ENCODE peak calls at places on chromosomes 16 and 17, in seven cellular contexts. One of them, this sample, is unnamed.
A peak's percentile ranks its signal among the peaks of the same experiment; 100 is the strongest.

GRCh38 chr16:86576591-86577313 is 1.6 kb upstream of the FOXL1 start:
- DNase-seq in AG20443: no peak
- DNase-seq in naive thymus-derived CD8-positive, alpha-beta T cell: no peak
- DNase-seq in stimulated activated CD4-positive, alpha-beta T cell treated with anti-CD3 and anti-CD28 coated beads, TNF-alpha, amount 100 ng/mL, for 4 hours: no peak
- DNase-seq in nephron progenitor cell: peak; percentile 52
- DNase-seq in activated naive CD4-positive, alpha-beta T cell treated with anti-CD3 and anti-CD28 coated beads for 36 hours: no peak
- DNase-seq in amniotic stem cell: no peak
- DNase-seq in this sample: no peak

GRCh38 chr16:8655184-8655717 is 19.2 kb upstream of the ABAT start:
- DNase-seq in AG20443: peak; percentile 32
- DNase-seq in naive thymus-derived CD8-positive, alpha-beta T cell: peak; percentile 5
- DNase-seq in stimulated activated CD4-positive, alpha-beta T cell treated with anti-CD3 and anti-CD28 coated beads, TNF-alpha, amount 100 ng/mL, for 4 hours: no peak
- DNase-seq in nephron progenitor cell: peak; percentile 20
- DNase-seq in activated naive CD4-positive, alpha-beta T cell treated with anti-CD3 and anti-CD28 coated beads for 36 hours: peak; percentile 66
- DNase-seq in amniotic stem cell: no peak
- DNase-seq in this sample: peak; percentile 56

GRCh38 chr17:54172654-54173316 is 350.1 kb downstream of the KIF2B start:
- DNase-seq in AG20443: no peak
- DNase-seq in naive thymus-derived CD8-positive, alpha-beta T cell: no peak
- DNase-seq in stimulated activated CD4-positive, alpha-beta T cell treated with anti-CD3 and anti-CD28 coated beads, TNF-alpha, amount 100 ng/mL, for 4 hours: no peak
- DNase-seq in nephron progenitor cell: peak; percentile 13
- DNase-seq in activated naive CD4-positive, alpha-beta T cell treated with anti-CD3 and anti-CD28 coated beads for 36 hours: peak; percentile 18
- DNase-seq in amniotic stem cell: no peak
- DNase-seq in this sample: no peak

GRCh38 chr17:69608114-69608513 is 193.6 kb downstream of the MAP2K6 start:
- DNase-seq in AG20443: no peak
- DNase-seq in naive thymus-derived CD8-positive, alpha-beta T cell: no peak
- DNase-seq in stimulated activated CD4-positive, alpha-beta T cell treated with anti-CD3 and anti-CD28 coated beads, TNF-alpha, amount 100 ng/mL, for 4 hours: no peak
- DNase-seq in nephron progenitor cell: no peak
- DNase-seq in activated naive CD4-positive, alpha-beta T cell treated with anti-CD3 and anti-CD28 coated beads for 36 hours: no peak
- DNase-seq in amniotic stem cell: no peak
- DNase-seq in this sample: no peak

GRCh38 chr16:69787883-69788282 is 25.8 kb downstream of the WWP2 start:
- DNase-seq in AG20443: no peak
- DNase-seq in naive thymus-derived CD8-positive, alpha-beta T cell: no peak
- DNase-seq in stimulated activated CD4-positive, alpha-beta T cell treated with anti-CD3 and anti-CD28 coated beads, TNF-alpha, amount 100 ng/mL, for 4 hours: no peak
- DNase-seq in nephron progenitor cell: no peak
- DNase-seq in activated naive CD4-positive, alpha-beta T cell treated with anti-CD3 and anti-CD28 coated beads for 36 hours: no peak
- DNase-seq in amniotic stem cell: no peak
- DNase-seq in this sample: no peak

GRCh38 chr17:33292981-33293867 is at the start of gene ASIC2:
- DNase-seq in AG20443: peak; percentile 53
- DNase-seq in naive thymus-derived CD8-positive, alpha-beta T cell: no peak
- DNase-seq in stimulated activated CD4-positive, alpha-beta T cell treated with anti-CD3 and anti-CD28 coated beads, TNF-alpha, amount 100 ng/mL, for 4 hours: no peak
- DNase-seq in nephron progenitor cell: peak; percentile 69
- DNase-seq in activated naive CD4-positive, alpha-beta T cell treated with anti-CD3 and anti-CD28 coated beads for 36 hours: no peak
- DNase-seq in amniotic stem cell: no peak
- DNase-seq in this sample: peak; percentile 5

GRCh38 chr17:39677581-39678339 is 9.5 kb downstream of the PNMT start:
- DNase-seq in AG20443: no peak
- DNase-seq in naive thymus-derived CD8-positive, alpha-beta T cell: no peak
- DNase-seq in stimulated activated CD4-positive, alpha-beta T cell treated with anti-CD3 and anti-CD28 coated beads, TNF-alpha, amount 100 ng/mL, for 4 hours: no peak
- DNase-seq in nephron progenitor cell: no peak
- DNase-seq in activated naive CD4-positive, alpha-beta T cell treated with anti-CD3 and anti-CD28 coated beads for 36 hours: no peak
- DNase-seq in amniotic stem cell: no peak
- DNase-seq in this sample: no peak

GRCh38 chr16:57683599-57684545 is 10.7 kb upstream of the DRC7 start:
- DNase-seq in AG20443: no peak
- DNase-seq in naive thymus-derived CD8-positive, alpha-beta T cell: no peak
- DNase-seq in stimulated activated CD4-positive, alpha-beta T cell treated with anti-CD3 and anti-CD28 coated beads, TNF-alpha, amount 100 ng/mL, for 4 hours: no peak
- DNase-seq in nephron progenitor cell: no peak
- DNase-seq in activated naive CD4-positive, alpha-beta T cell treated with anti-CD3 and anti-CD28 coated beads for 36 hours: no peak
- DNase-seq in amniotic stem cell: no peak
- DNase-seq in this sample: no peak

GRCh38 chr16:81694494-81695285 is 84.4 kb upstream of the PLCG2 start:
- DNase-seq in AG20443: no peak
- DNase-seq in naive thymus-derived CD8-positive, alpha-beta T cell: no peak
- DNase-seq in stimulated activated CD4-positive, alpha-beta T cell treated with anti-CD3 and anti-CD28 coated beads, TNF-alpha, amount 100 ng/mL, for 4 hours: no peak
- DNase-seq in nephron progenitor cell: no peak
- DNase-seq in activated naive CD4-positive, alpha-beta T cell treated with anti-CD3 and anti-CD28 coated beads for 36 hours: no peak
- DNase-seq in amniotic stem cell: no peak
- DNase-seq in this sample: no peak

GRCh38 chr16:86772671-86773338 is 194.5 kb downstream of the FOXL1 start:
- DNase-seq in AG20443: peak; percentile 90
- DNase-seq in naive thymus-derived CD8-positive, alpha-beta T cell: no peak
- DNase-seq in stimulated activated CD4-positive, alpha-beta T cell treated with anti-CD3 and anti-CD28 coated beads, TNF-alpha, amount 100 ng/mL, for 4 hours: no peak
- DNase-seq in nephron progenitor cell: peak; percentile 54
- DNase-seq in activated naive CD4-positive, alpha-beta T cell treated with anti-CD3 and anti-CD28 coated beads for 36 hours: no peak
- DNase-seq in amniotic stem cell: peak; percentile 72
- DNase-seq in this sample: no peak

GRCh38 chr17:56284501-56284900 is 131.2 kb downstream of the ANKFN1 start:
- DNase-seq in AG20443: no peak
- DNase-seq in naive thymus-derived CD8-positive, alpha-beta T cell: no peak
- DNase-seq in stimulated activated CD4-positive, alpha-beta T cell treated with anti-CD3 and anti-CD28 coated beads, TNF-alpha, amount 100 ng/mL, for 4 hours: no peak
- DNase-seq in nephron progenitor cell: no peak
- DNase-seq in activated naive CD4-positive, alpha-beta T cell treated with anti-CD3 and anti-CD28 coated beads for 36 hours: no peak
- DNase-seq in amniotic stem cell: no peak
- DNase-seq in this sample: no peak

GRCh38 chr16:9465150-9465549 is 373.7 kb downstream of the HAPSTR1 start:
- DNase-seq in AG20443: no peak
- DNase-seq in naive thymus-derived CD8-positive, alpha-beta T cell: no peak
- DNase-seq in stimulated activated CD4-positive, alpha-beta T cell treated with anti-CD3 and anti-CD28 coated beads, TNF-alpha, amount 100 ng/mL, for 4 hours: no peak
- DNase-seq in nephron progenitor cell: no peak
- DNase-seq in activated naive CD4-positive, alpha-beta T cell treated with anti-CD3 and anti-CD28 coated beads for 36 hours: no peak
- DNase-seq in amniotic stem cell: no peak
- DNase-seq in this sample: no peak

GRCh38 chr16:27824006-27824405 is 239.5 kb downstream of the GSG1L start:
- DNase-seq in AG20443: no peak
- DNase-seq in naive thymus-derived CD8-positive, alpha-beta T cell: no peak
- DNase-seq in stimulated activated CD4-positive, alpha-beta T cell treated with anti-CD3 and anti-CD28 coated beads, TNF-alpha, amount 100 ng/mL, for 4 hours: no peak
- DNase-seq in nephron progenitor cell: no peak
- DNase-seq in activated naive CD4-positive, alpha-beta T cell treated with anti-CD3 and anti-CD28 coated beads for 36 hours: no peak
- DNase-seq in amniotic stem cell: no peak
- DNase-seq in this sample: no peak

GRCh38 chr16:68548947-68549346 is 9.9 kb downstream of the ZFP90 start:
- DNase-seq in AG20443: no peak
- DNase-seq in naive thymus-derived CD8-positive, alpha-beta T cell: peak; percentile 83
- DNase-seq in stimulated activated CD4-positive, alpha-beta T cell treated with anti-CD3 and anti-CD28 coated beads, TNF-alpha, amount 100 ng/mL, for 4 hours: no peak
- DNase-seq in nephron progenitor cell: no peak
- DNase-seq in activated naive CD4-positive, alpha-beta T cell treated with anti-CD3 and anti-CD28 coated beads for 36 hours: peak; percentile 51
- DNase-seq in amniotic stem cell: no peak
- DNase-seq in this sample: no peak

GRCh38 chr17:12963505-12963904 is 54.3 kb downstream of the ELAC2 start:
- DNase-seq in AG20443: no peak
- DNase-seq in naive thymus-derived CD8-positive, alpha-beta T cell: no peak
- DNase-seq in stimulated activated CD4-positive, alpha-beta T cell treated with anti-CD3 and anti-CD28 coated beads, TNF-alpha, amount 100 ng/mL, for 4 hours: no peak
- DNase-seq in nephron progenitor cell: no peak
- DNase-seq in activated naive CD4-positive, alpha-beta T cell treated with anti-CD3 and anti-CD28 coated beads for 36 hours: no peak
- DNase-seq in amniotic stem cell: no peak
- DNase-seq in this sample: no peak

GRCh38 chr16:35305476-35305875 is 1846.1 kb downstream of the TP53TG3F start:
- DNase-seq in AG20443: no peak
- DNase-seq in naive thymus-derived CD8-positive, alpha-beta T cell: no peak
- DNase-seq in stimulated activated CD4-positive, alpha-beta T cell treated with anti-CD3 and anti-CD28 coated beads, TNF-alpha, amount 100 ng/mL, for 4 hours: no peak
- DNase-seq in nephron progenitor cell: no peak
- DNase-seq in activated naive CD4-positive, alpha-beta T cell treated with anti-CD3 and anti-CD28 coated beads for 36 hours: no peak
- DNase-seq in amniotic stem cell: no peak
- DNase-seq in this sample: no peak

GRCh38 chr17:44000871-44001460 is 3.5 kb upstream of the NAGS start:
- DNase-seq in AG20443: no peak
- DNase-seq in naive thymus-derived CD8-positive, alpha-beta T cell: no peak
- DNase-seq in stimulated activated CD4-positive, alpha-beta T cell treated with anti-CD3 and anti-CD28 coated beads, TNF-alpha, amount 100 ng/mL, for 4 hours: no peak
- DNase-seq in nephron progenitor cell: no peak
- DNase-seq in activated naive CD4-positive, alpha-beta T cell treated with anti-CD3 and anti-CD28 coated beads for 36 hours: no peak
- DNase-seq in amniotic stem cell: no peak
- DNase-seq in this sample: no peak

GRCh38 chr16:61998460-61998859 is 37.8 kb downstream of the CDH8 start:
- DNase-seq in AG20443: no peak
- DNase-seq in naive thymus-derived CD8-positive, alpha-beta T cell: no peak
- DNase-seq in stimulated activated CD4-positive, alpha-beta T cell treated with anti-CD3 and anti-CD28 coated beads, TNF-alpha, amount 100 ng/mL, for 4 hours: no peak
- DNase-seq in nephron progenitor cell: no peak
- DNase-seq in activated naive CD4-positive, alpha-beta T cell treated with anti-CD3 and anti-CD28 coated beads for 36 hours: no peak
- DNase-seq in amniotic stem cell: no peak
- DNase-seq in this sample: no peak

GRCh38 chr17:44689492-44690217 is at the start of gene CCDC43:
- DNase-seq in AG20443: peak; percentile 99
- DNase-seq in naive thymus-derived CD8-positive, alpha-beta T cell: peak; percentile 93
- DNase-seq in stimulated activated CD4-positive, alpha-beta T cell treated with anti-CD3 and anti-CD28 coated beads, TNF-alpha, amount 100 ng/mL, for 4 hours: peak; percentile 86
- DNase-seq in nephron progenitor cell: peak; percentile 96
- DNase-seq in activated naive CD4-positive, alpha-beta T cell treated with anti-CD3 and anti-CD28 coated beads for 36 hours: peak; percentile 94
- DNase-seq in amniotic stem cell: peak; percentile 84
- DNase-seq in this sample: peak; percentile 93

GRCh38 chr17:39769974-39770587 is 32.3 kb downstream of the GRB7 start:
- DNase-seq in AG20443: no peak
- DNase-seq in naive thymus-derived CD8-positive, alpha-beta T cell: peak; percentile 78
- DNase-seq in stimulated activated CD4-positive, alpha-beta T cell treated with anti-CD3 and anti-CD28 coated beads, TNF-alpha, amount 100 ng/mL, for 4 hours: peak; percentile 26
- DNase-seq in nephron progenitor cell: no peak
- DNase-seq in activated naive CD4-positive, alpha-beta T cell treated with anti-CD3 and anti-CD28 coated beads for 36 hours: peak; percentile 86
- DNase-seq in amniotic stem cell: no peak
- DNase-seq in this sample: peak; percentile 52

GRCh38 chr16:67151431-67152097 is 766 bp upstream of the B3GNT9 start:
- DNase-seq in AG20443: no peak
- DNase-seq in naive thymus-derived CD8-positive, alpha-beta T cell: no peak
- DNase-seq in stimulated activated CD4-positive, alpha-beta T cell treated with anti-CD3 and anti-CD28 coated beads, TNF-alpha, amount 100 ng/mL, for 4 hours: no peak
- DNase-seq in nephron progenitor cell: no peak
- DNase-seq in activated naive CD4-positive, alpha-beta T cell treated with anti-CD3 and anti-CD28 coated beads for 36 hours: no peak
- DNase-seq in amniotic stem cell: no peak
- DNase-seq in this sample: no peak

GRCh38 chr16:88842806-88843205 is 13.9 kb downstream of the GALNS start:
- DNase-seq in AG20443: no peak
- DNase-seq in naive thymus-derived CD8-positive, alpha-beta T cell: no peak
- DNase-seq in stimulated activated CD4-positive, alpha-beta T cell treated with anti-CD3 and anti-CD28 coated beads, TNF-alpha, amount 100 ng/mL, for 4 hours: no peak
- DNase-seq in nephron progenitor cell: no peak
- DNase-seq in activated naive CD4-positive, alpha-beta T cell treated with anti-CD3 and anti-CD28 coated beads for 36 hours: no peak
- DNase-seq in amniotic stem cell: no peak
- DNase-seq in this sample: no peak

GRCh38 chr17:34306466-34306865 is 12.8 kb upstream of the CCL8 start:
- DNase-seq in AG20443: peak; percentile 80
- DNase-seq in naive thymus-derived CD8-positive, alpha-beta T cell: no peak
- DNase-seq in stimulated activated CD4-positive, alpha-beta T cell treated with anti-CD3 and anti-CD28 coated beads, TNF-alpha, amount 100 ng/mL, for 4 hours: no peak
- DNase-seq in nephron progenitor cell: no peak
- DNase-seq in activated naive CD4-positive, alpha-beta T cell treated with anti-CD3 and anti-CD28 coated beads for 36 hours: no peak
- DNase-seq in amniotic stem cell: no peak
- DNase-seq in this sample: no peak

GRCh38 chr17:60345233-60345632 is 46.7 kb downstream of the USP32 start:
- DNase-seq in AG20443: no peak
- DNase-seq in naive thymus-derived CD8-positive, alpha-beta T cell: no peak
- DNase-seq in stimulated activated CD4-positive, alpha-beta T cell treated with anti-CD3 and anti-CD28 coated beads, TNF-alpha, amount 100 ng/mL, for 4 hours: no peak
- DNase-seq in nephron progenitor cell: no peak
- DNase-seq in activated naive CD4-positive, alpha-beta T cell treated with anti-CD3 and anti-CD28 coated beads for 36 hours: no peak
- DNase-seq in amniotic stem cell: no peak
- DNase-seq in this sample: no peak

This sample was measured in stimulated activated naive CD8-positive, alpha-beta T cell treated with anti-CD3 and anti-CD28 coated beads, Interleukin-15, Interleukin-2, amounts not matched to agents 100 U/mL and 50 U/mL, for 24 hours.